ENCODE peak calls at places on chromosomes 6 and 20, in seven cellular contexts. One of them, this sample, is unnamed.

GRCh38 chr6:92942549-92942948 is 476.8 kb downstream of the EPHA7 start:
- DNase-seq in MM.1S: no peak
- DNase-seq in IMR-90: no peak
- DNase-seq in K562: no peak
- DNase-seq in OCI-LY7: no peak
- DNase-seq in WERI-Rb-1: no peak
- DNase-seq in heart right ventricle: no peak
- DNase-seq in this sample: no peak

GRCh38 chr20:46050885-46051284 is 21.9 kb downstream of the SLC12A5 start:
- DNase-seq in MM.1S: no peak
- DNase-seq in IMR-90: no peak
- DNase-seq in K562: peak
- DNase-seq in OCI-LY7: no peak
- DNase-seq in WERI-Rb-1: no peak
- DNase-seq in heart right ventricle: no peak
- DNase-seq in this sample: no peak

GRCh38 chr6:74447013-74447412 is 751.0 kb downstream of the CD109 start:
- DNase-seq in MM.1S: peak
- DNase-seq in IMR-90: peak
- DNase-seq in K562: no peak
- DNase-seq in OCI-LY7: no peak
- DNase-seq in WERI-Rb-1: no peak
- DNase-seq in heart right ventricle: no peak
- DNase-seq in this sample: peak

GRCh38 chr6:7734707-7735383 is 8.9 kb downstream of the BMP6 start:
- DNase-seq in MM.1S: no peak
- DNase-seq in IMR-90: no peak
- DNase-seq in K562: no peak
- DNase-seq in OCI-LY7: no peak
- DNase-seq in WERI-Rb-1: no peak
- DNase-seq in heart right ventricle: no peak
- DNase-seq in this sample: no peak

GRCh38 chr6:46733410-46733809 is 1.8 kb downstream of the PLA2G7 start:
- DNase-seq in MM.1S: no peak
- DNase-seq in IMR-90: no peak
- DNase-seq in K562: no peak
- DNase-seq in OCI-LY7: no peak
- DNase-seq in WERI-Rb-1: peak
- DNase-seq in heart right ventricle: no peak
- DNase-seq in this sample: no peak

GRCh38 chr6:145267076-145267867 is 468.0 kb downstream of the EPM2A start:
- DNase-seq in MM.1S: no peak
- DNase-seq in IMR-90: no peak
- DNase-seq in K562: no peak
- DNase-seq in OCI-LY7: no peak
- DNase-seq in WERI-Rb-1: no peak
- DNase-seq in heart right ventricle: no peak
- DNase-seq in this sample: no peak

GRCh38 chr6:43575105-43575771 is 600 bp downstream of the XPO5 start:
- DNase-seq in MM.1S: no peak
- DNase-seq in IMR-90: peak
- DNase-seq in K562: peak
- DNase-seq in OCI-LY7: peak
- DNase-seq in WERI-Rb-1: peak
- DNase-seq in heart right ventricle: peak
- DNase-seq in this sample: no peak

GRCh38 chr6:145960918-145961604 is 3.1 kb downstream of the SHPRH start:
- DNase-seq in MM.1S: no peak
- DNase-seq in IMR-90: peak
- DNase-seq in K562: no peak
- DNase-seq in OCI-LY7: no peak
- DNase-seq in WERI-Rb-1: no peak
- DNase-seq in heart right ventricle: no peak
- DNase-seq in this sample: no peak

GRCh38 chr6:142881771-142882170 is 63.2 kb downstream of the HIVEP2 start:
- DNase-seq in MM.1S: no peak
- DNase-seq in IMR-90: peak
- DNase-seq in K562: no peak
- DNase-seq in OCI-LY7: no peak
- DNase-seq in WERI-Rb-1: peak
- DNase-seq in heart right ventricle: no peak
- DNase-seq in this sample: no peak

GRCh38 chr6:161463061-161463460 is 189.2 kb upstream of the AGPAT4 start:
- DNase-seq in MM.1S: no peak
- DNase-seq in IMR-90: no peak
- DNase-seq in K562: no peak
- DNase-seq in OCI-LY7: no peak
- DNase-seq in WERI-Rb-1: no peak
- DNase-seq in heart right ventricle: no peak
- DNase-seq in this sample: no peak

GRCh38 chr20:39943336-39943735 is 745.7 kb downstream of the MAFB start:
- DNase-seq in MM.1S: no peak
- DNase-seq in IMR-90: no peak
- DNase-seq in K562: no peak
- DNase-seq in OCI-LY7: no peak
- DNase-seq in WERI-Rb-1: no peak
- DNase-seq in heart right ventricle: no peak
- DNase-seq in this sample: no peak

GRCh38 chr20:10216146-10216741 is 2.4 kb upstream of the SNAP25 start:
- DNase-seq in MM.1S: no peak
- DNase-seq in IMR-90: peak
- DNase-seq in K562: no peak
- DNase-seq in OCI-LY7: no peak
- DNase-seq in WERI-Rb-1: no peak
- DNase-seq in heart right ventricle: no peak
- DNase-seq in this sample: no peak

GRCh38 chr6:167695831-167696230 is 130.9 kb upstream of the AFDN start:
- DNase-seq in MM.1S: no peak
- DNase-seq in IMR-90: no peak
- DNase-seq in K562: no peak
- DNase-seq in OCI-LY7: no peak
- DNase-seq in WERI-Rb-1: no peak
- DNase-seq in heart right ventricle: no peak
- DNase-seq in this sample: no peak

DNA sequence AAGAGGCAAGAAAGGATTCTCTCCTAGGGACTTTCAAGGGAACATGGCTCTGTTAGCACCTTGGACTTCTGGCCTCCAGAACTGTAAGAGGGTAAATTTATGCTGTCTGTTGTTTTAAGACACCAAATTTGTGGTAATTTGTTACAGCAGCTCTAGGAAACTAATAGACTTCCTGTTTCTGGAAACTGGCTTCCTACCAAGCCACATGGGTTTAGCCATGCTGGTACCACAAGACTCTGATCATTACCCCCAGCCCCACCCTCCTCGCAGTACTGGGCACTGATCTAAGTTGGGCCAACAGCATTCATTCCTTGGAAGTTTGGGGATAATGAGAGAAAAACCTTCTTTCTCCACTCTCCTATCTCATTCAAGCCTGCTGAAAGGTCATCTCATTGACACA is 109.5 kb upstream of the SMLR1 start:
- DNase-seq in MM.1S: no peak
- DNase-seq in IMR-90: no peak
- DNase-seq in K562: no peak
- DNase-seq in OCI-LY7: no peak
- DNase-seq in WERI-Rb-1: no peak
- DNase-seq in heart right ventricle: no peak
- DNase-seq in this sample: no peak
- H3K27ac ChIP-seq in MM.1S: no peak
- H3K27ac ChIP-seq in IMR-90: no peak
- H3K27ac ChIP-seq in K562: no peak
- H3K27ac ChIP-seq in OCI-LY7: no peak
- H3K27ac ChIP-seq in WERI-Rb-1: no peak
- H3K27ac ChIP-seq in heart right ventricle: no peak
- H3K27ac ChIP-seq in this sample: no peak

DNA sequence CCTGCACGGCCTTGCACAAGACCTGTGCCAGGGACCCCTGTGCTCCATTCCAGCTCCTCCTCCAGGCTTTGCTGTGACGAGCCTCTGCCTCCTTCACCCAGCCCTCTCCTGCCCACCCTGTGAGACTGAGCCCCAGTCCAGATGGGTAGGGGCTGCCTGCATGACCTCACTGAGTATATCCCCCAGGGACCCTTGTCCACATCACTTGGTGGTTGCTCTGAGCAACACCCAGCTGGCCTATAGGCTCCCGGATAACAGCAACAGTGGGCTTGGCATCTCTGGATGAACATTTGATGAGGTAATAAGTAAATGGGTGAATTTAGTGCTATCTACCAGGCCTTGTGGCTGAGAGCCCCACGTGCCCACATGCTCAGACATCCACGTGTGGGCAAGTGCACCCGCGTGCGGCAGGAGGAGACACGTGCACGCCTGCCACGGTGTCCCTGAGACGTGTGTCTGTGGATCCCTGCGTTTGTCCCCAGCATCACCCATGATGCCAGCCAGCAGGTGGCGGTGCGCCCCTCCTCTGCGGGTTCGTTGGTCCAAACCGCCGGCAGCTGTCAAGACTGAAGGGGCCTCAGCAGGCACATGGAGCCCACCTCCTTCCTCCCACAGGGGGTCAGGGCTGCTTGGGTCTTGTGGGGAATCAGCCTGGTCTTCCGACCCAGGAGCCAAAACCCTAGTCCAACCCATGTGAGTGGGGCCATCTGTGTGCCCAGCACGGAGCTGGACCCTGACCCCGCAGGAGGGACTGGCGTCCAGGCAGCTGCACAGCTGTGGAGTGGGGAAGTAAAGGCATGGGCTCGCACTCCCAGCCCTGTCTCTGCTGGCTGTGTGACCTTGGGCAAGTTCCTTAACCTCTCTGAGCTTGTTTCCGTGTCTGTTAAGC is 45.9 kb downstream of the FGD2 start:
- DNase-seq in MM.1S: peak
- DNase-seq in IMR-90: peak
- DNase-seq in K562: peak
- DNase-seq in OCI-LY7: peak
- DNase-seq in WERI-Rb-1: peak
- DNase-seq in heart right ventricle: peak
- DNase-seq in this sample: peak
- H3K4me3 ChIP-seq in MM.1S: no peak
- H3K4me3 ChIP-seq in IMR-90: no peak
- H3K4me3 ChIP-seq in K562: no peak
- H3K4me3 ChIP-seq in OCI-LY7: no peak
- H3K4me3 ChIP-seq in WERI-Rb-1: no peak
- H3K4me3 ChIP-seq in heart right ventricle: peak
- H3K4me3 ChIP-seq in this sample: no peak

DNA sequence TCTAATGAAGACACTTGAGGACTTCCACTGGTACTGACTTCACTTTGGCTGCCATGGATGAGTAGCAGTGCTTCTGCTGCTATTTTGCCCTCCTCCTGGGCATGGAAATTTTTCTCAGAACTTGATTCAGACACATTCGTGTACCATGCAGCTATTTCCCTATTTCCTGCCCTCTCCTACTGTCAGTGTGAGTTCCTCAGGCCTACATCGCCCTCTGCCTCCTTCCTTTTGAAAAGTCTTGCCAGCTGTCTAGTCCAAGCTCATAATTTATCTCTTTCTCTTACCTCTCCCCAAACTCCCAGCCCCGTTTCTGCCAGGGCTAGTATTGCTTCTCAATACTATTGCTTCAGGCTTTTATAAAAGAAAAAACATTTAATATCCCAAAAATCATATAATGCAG is 470.2 kb downstream of the ADGRB3 start:
- DNase-seq in MM.1S: no peak
- DNase-seq in IMR-90: no peak
- DNase-seq in K562: no peak
- DNase-seq in OCI-LY7: no peak
- DNase-seq in WERI-Rb-1: no peak
- DNase-seq in heart right ventricle: no peak
- DNase-seq in this sample: peak
- TF ChIP-seq CTCF in MM.1S: no peak
- TF ChIP-seq CTCF in IMR-90: peak
- TF ChIP-seq CTCF in K562: no peak
- TF ChIP-seq CTCF in OCI-LY7: no peak
- TF ChIP-seq CTCF in WERI-Rb-1: no peak
- TF ChIP-seq CTCF in heart right ventricle: no peak
- TF ChIP-seq CTCF in this sample: peak

GRCh38 chr20:53785320-53785719 is 191.7 kb upstream of the ZNF217 start:
- DNase-seq in MM.1S: no peak
- DNase-seq in IMR-90: no peak
- DNase-seq in K562: no peak
- DNase-seq in OCI-LY7: no peak
- DNase-seq in WERI-Rb-1: no peak
- DNase-seq in heart right ventricle: no peak
- DNase-seq in this sample: no peak

GRCh38 chr20:53786071-53786444 is 192.4 kb upstream of the ZNF217 start:
- DNase-seq in MM.1S: no peak
- DNase-seq in IMR-90: no peak
- DNase-seq in K562: no peak
- DNase-seq in OCI-LY7: no peak
- DNase-seq in WERI-Rb-1: no peak
- DNase-seq in heart right ventricle: no peak
- DNase-seq in this sample: no peak

GRCh38 chr20:53788253-53789022 is 194.8 kb upstream of the ZNF217 start:
- DNase-seq in MM.1S: no peak
- DNase-seq in IMR-90: no peak
- DNase-seq in K562: no peak
- DNase-seq in OCI-LY7: no peak
- DNase-seq in WERI-Rb-1: no peak
- DNase-seq in heart right ventricle: no peak
- DNase-seq in this sample: no peak

GRCh38 chr20:53783768-53784167 is 190.1 kb upstream of the ZNF217 start:
- DNase-seq in MM.1S: no peak
- DNase-seq in IMR-90: no peak
- DNase-seq in K562: no peak
- DNase-seq in OCI-LY7: no peak
- DNase-seq in WERI-Rb-1: no peak
- DNase-seq in heart right ventricle: no peak
- DNase-seq in this sample: no peak

GRCh38 chr20:53786445-53787267 is 193.0 kb upstream of the ZNF217 start:
- DNase-seq in MM.1S: no peak
- DNase-seq in IMR-90: no peak
- DNase-seq in K562: no peak
- DNase-seq in OCI-LY7: peak
- DNase-seq in WERI-Rb-1: no peak
- DNase-seq in heart right ventricle: no peak
- DNase-seq in this sample: no peak
- H3K27ac ChIP-seq in MM.1S: peak
- H3K27ac ChIP-seq in IMR-90: no peak
- H3K27ac ChIP-seq in K562: no peak
- H3K27ac ChIP-seq in OCI-LY7: no peak
- H3K27ac ChIP-seq in WERI-Rb-1: no peak
- H3K27ac ChIP-seq in heart right ventricle: no peak
- H3K27ac ChIP-seq in this sample: no peak

DNA sequence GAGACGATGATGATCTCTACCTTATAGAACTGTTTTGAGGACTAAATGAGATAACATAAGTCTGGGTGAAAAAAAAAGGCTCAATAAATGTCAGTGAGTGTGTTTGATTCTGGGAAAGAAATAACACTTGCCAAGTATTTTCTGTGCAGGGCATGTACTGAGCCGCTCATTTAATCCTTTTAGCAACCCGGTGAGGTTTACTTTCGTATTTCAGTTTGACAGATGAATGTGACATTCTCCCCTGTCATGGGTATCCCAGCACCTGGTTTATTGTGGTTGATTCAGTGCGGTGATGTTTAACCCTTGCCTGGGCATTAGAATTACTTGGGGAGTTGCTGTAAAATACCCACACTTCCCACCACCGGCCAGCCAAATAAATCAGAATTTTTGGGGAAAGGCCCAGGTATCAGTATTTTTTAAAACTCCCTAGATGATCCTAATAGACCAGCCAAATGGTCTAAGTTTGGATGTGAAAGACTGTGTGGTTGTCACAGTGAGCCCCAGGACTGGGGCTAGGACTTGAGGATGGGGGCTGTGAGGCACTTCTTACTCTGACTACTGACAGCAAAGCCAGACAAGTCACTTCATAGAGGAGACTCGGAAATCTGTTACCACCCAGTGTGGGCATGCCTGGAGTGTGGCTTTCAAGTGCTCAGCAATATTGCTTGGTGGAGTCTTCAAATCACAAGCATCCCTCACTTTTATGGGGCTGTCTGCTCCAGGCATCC is 100.2 kb upstream of the KCNG1 start:
- DNase-seq in MM.1S: peak
- DNase-seq in IMR-90: no peak
- DNase-seq in K562: no peak
- DNase-seq in OCI-LY7: no peak
- DNase-seq in WERI-Rb-1: no peak
- DNase-seq in heart right ventricle: no peak
- DNase-seq in this sample: no peak
- H3K4me3 ChIP-seq in MM.1S: no peak
- H3K4me3 ChIP-seq in IMR-90: no peak
- H3K4me3 ChIP-seq in K562: no peak
- H3K4me3 ChIP-seq in OCI-LY7: no peak
- H3K4me3 ChIP-seq in WERI-Rb-1: no peak
- H3K4me3 ChIP-seq in heart right ventricle: no peak
- H3K4me3 ChIP-seq in this sample: no peak

This sample was measured in brain microvascular endothelial cell.